ENCODE peak calls at places on chromosomes 13 and 19, in five cellular contexts. N is omental fat pad, B is IMR-90, S is type B pancreatic cell, F is H9. E is an unnamed sample.

GRCh38 chr13:93736111-93736510 is 509.5 kb downstream of the GPC6 start:
- DNase-seq in F (no peak), B (peak; percentile 82), S (no peak), N (no peak), E (no peak)

GRCh38 chr13:25881946-25882574 is 169.8 kb downstream of the SHISA2 start:
- DNase-seq in S (no peak), B (no peak), N (no peak), F (no peak), E (no peak)

GRCh38 chr13:76885203-76886004 is 801 bp downstream of the KCTD12 start:
- DNase-seq in F (peak; percentile 65), S (peak; percentile 79), B (peak; percentile 61), N (peak; percentile 28), E (peak; percentile 47)

GRCh38 chr13:106464076-106464475 is 71.4 kb downstream of the EFNB2 start:
- DNase-seq in N (no peak), S (no peak), B (no peak), F (no peak), E (no peak)

GRCh38 chr19:10450853-10451609 is 30.7 kb downstream of the PDE4A start:
- DNase-seq in B (no peak), S (no peak), N (no peak), F (peak; percentile 94), E (no peak)

GRCh38 chr19:17718467-17718987 is 753 bp upstream of the MAP1S start:
- DNase-seq in N (no peak), B (no peak), F (no peak), S (no peak), E (no peak)

GRCh38 chr13:27928805-27929753 is 9.3 kb downstream of the PDX1 start:
- DNase-seq in B (no peak), S (no peak), F (peak; percentile 52), N (no peak), E (no peak)

GRCh38 chr19:5333581-5334365 is 6.8 kb downstream of the PTPRS start:
- DNase-seq in F (no peak), B (no peak), N (no peak), S (no peak), E (no peak)

GRCh38 chr13:27730191-27730590 is 62.1 kb upstream of the GSX1 start:
- DNase-seq in B (no peak), S (no peak), N (no peak), F (no peak), E (no peak)

GRCh38 chr13:41650706-41651105 is 193.4 kb downstream of the RGCC start:
- DNase-seq in S (no peak), F (no peak), B (no peak), N (no peak), E (no peak)

GRCh38 chr19:3249408-3249807 is 24.9 kb downstream of the CELF5 start:
- DNase-seq in S (no peak), F (peak; percentile 57), N (no peak), B (no peak), E (peak; percentile 10)

GRCh38 chr19:27966390-27966816 is 1246.5 kb downstream of the UQCRFS1 start:
- DNase-seq in F (no peak), B (no peak), N (no peak), S (no peak), E (no peak)

GRCh38 chr13:39501711-39502324 is 101.2 kb downstream of the LHFPL6 start:
- DNase-seq in N (no peak), F (no peak), B (no peak), S (no peak), E (no peak)

GRCh38 chr19:31312004-31312403 is 37.2 kb downstream of the TSHZ3 start:
- DNase-seq in N (no peak), F (no peak), B (peak; percentile 87), S (no peak), E (no peak)

GRCh38 chr13:114105351-114106225 is 26.8 kb downstream of the RASA3 start:
- DNase-seq in N (peak; percentile 6), S (no peak), F (no peak), B (no peak), E (no peak)

GRCh38 chr13:35990196-35990595 is 141.0 kb downstream of the DCLK1 start:
- DNase-seq in S (no peak), N (no peak), B (no peak), F (peak; percentile 64), E (no peak)
- TF ChIP-seq CTCF in S (no peak), N (no peak), B (no peak), F (peak; percentile 69), E (no peak)

GRCh38 chr13:110000534-110001345 is 214.4 kb upstream of the IRS2 start:
- DNase-seq in N (no peak), B (no peak), S (no peak), F (no peak), E (no peak)

GRCh38 chr13:109998030-109998429 is 211.6 kb upstream of the IRS2 start:
- DNase-seq in S (no peak), F (no peak), B (no peak), N (no peak), E (no peak)

GRCh38 chr13:109996404-109996960 is 210.1 kb upstream of the IRS2 start:
- DNase-seq in B (no peak), N (no peak), S (no peak), F (no peak), E (no peak)

GRCh38 chr13:109999659-110000533 is 213.5 kb upstream of the IRS2 start:
- DNase-seq in B (no peak), F (no peak), S (no peak), N (no peak), E (no peak)

GRCh38 chr13:109998808-109999528 is 212.6 kb upstream of the IRS2 start:
- DNase-seq in N (no peak), S (no peak), F (no peak), B (peak; percentile 95), E (no peak)
- TF ChIP-seq CTCF in N (no peak), S (no peak), F (no peak), B (no peak), E (no peak)

GRCh38 chr13:110885966-110886365 is 28.9 kb downstream of the ANKRD10 start:
- DNase-seq in S (no peak), B (no peak), N (no peak), F (peak; percentile 75), E (no peak)
- TF ChIP-seq CTCF in S (no peak), B (no peak), N (no peak), F (peak; percentile 57), E (no peak)

GRCh38 chr19:19486343-19487076 is 28.8 kb downstream of the TSSK6 start:
- DNase-seq in S (no peak), N (no peak), B (no peak), F (no peak), E (no peak)
- TF ChIP-seq CTCF in S (no peak), N (no peak), B (no peak), F (no peak), E (no peak)

DNA sequence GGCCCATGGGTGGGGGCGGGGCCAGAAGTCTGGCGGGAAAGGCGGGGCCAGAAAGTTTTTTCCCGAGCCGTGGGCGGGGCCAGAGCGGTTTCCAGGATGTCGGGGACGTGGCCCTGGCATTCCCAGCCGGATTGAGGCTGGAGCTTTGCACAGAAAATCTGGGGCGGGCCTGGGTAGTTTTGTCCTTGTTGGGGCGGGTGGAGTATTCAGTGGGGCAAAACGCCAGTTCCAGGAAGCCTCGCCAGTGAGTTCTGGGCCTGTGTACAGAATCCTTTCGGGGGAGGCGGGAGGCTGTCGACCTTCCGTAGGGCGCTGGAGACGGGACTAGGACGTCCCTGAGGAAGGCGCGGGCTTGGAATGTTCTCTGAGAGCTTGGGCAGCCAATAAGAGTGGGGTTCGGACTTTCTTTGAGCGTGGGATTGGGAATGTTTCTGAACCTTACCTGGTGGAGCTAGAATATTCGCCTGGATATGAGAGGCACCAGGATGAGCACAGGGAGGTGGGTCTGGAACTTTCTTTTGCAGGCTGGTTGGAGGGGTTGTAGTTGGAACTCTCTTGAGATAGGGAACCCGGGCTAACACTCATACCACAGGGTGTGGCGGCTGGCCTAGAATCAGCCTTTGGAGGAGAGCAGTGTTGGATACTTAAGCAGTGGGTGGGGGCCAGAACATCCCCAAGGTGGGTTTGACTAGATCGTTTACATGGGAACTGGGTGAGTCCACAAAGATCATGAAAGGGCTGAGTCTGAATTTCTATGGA is 1.3 kb downstream of the CCDC9 start:
- DNase-seq in N (no peak), S (no peak), F (no peak), B (no peak), E (no peak)
- TF ChIP-seq CTCF in N (no peak), S (no peak), F (no peak), B (no peak), E (no peak)

GRCh38 chr19:40521276-40521675 is 54.5 kb downstream of the SPTBN4 start:
- DNase-seq in F (no peak), S (no peak), N (no peak), B (peak; percentile 29), E (no peak)
- TF ChIP-seq CTCF in F (peak; percentile 24), S (peak; percentile 34), N (no peak), B (peak; percentile 41), E (peak; percentile 32)

GRCh38 chr13:71483733-71484132 is 383.3 kb downstream of the DACH1 start:
- DNase-seq in S (no peak), B (no peak), F (no peak), N (no peak), E (no peak)

GRCh38 chr13:71477735-71478134 is 389.3 kb downstream of the DACH1 start:
- DNase-seq in N (no peak), S (no peak), F (no peak), B (no peak), E (no peak)
- TF ChIP-seq CTCF in N (no peak), S (peak; percentile 75), F (peak; percentile 75), B (peak; percentile 4), E (no peak)

GRCh38 chr13:34931572-34931971 is 10.5 kb upstream of the NBEA start:
- DNase-seq in B (peak; percentile 3), N (no peak), S (no peak), F (no peak), E (no peak)
- TF ChIP-seq CTCF in B (no peak), N (no peak), S (no peak), F (no peak), E (no peak)

GRCh38 chr19:45049073-45049736 is 10.4 kb downstream of the CLASRP start:
- DNase-seq in S (no peak), B (no peak), N (no peak), F (no peak), E (no peak)

GRCh38 chr19:45050036-45050435 is 11.2 kb downstream of the CLASRP start:
- DNase-seq in N (no peak), S (no peak), B (no peak), F (no peak), E (no peak)

GRCh38 chr19:45045671-45046353 is 7.0 kb downstream of the CLASRP start:
- DNase-seq in B (no peak), S (no peak), F (no peak), N (no peak), E (no peak)

GRCh38 chr19:45046355-45046754 is 7.5 kb downstream of the CLASRP start:
- DNase-seq in S (no peak), N (no peak), B (no peak), F (no peak), E (no peak)

DNA sequence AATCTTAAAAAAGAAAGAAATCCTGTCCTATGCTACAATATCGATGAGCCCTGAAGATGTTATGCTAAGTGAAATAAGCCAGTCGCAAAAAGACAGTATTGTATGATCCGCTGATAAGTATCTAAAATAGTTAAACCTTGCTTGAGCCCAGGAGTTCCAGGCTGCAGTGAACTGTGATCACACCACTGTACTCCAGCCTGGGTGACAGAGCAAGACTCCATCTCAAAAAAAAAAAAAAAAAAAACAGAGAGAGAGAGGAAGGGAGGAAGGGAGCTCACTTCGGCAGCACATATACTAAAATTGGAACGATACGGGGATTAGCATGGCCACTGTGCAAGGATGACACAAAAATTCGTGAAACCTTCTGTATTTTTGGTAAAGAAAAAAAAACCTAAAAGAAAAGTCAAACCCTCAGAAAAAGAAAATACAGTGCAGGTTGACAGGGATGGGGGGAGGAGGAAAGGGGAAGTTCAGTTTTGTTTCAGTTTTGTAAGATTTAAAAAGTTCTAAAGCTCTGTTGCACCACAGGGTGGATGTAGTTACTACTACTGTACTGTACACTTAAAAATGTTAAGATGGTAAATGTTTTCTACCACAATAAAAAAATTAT is 8.4 kb downstream of the CLASRP start:
- DNase-seq in F (no peak), N (no peak), S (no peak), B (no peak), E (no peak)
- TF ChIP-seq CTCF in F (no peak), N (no peak), S (no peak), B (no peak), E (no peak)

E was measured in Calu3.